ENCODE peak calls at places on chromosomes 2 and 18, in eight cellular contexts. D, T, X, L, W, O, S and Q are unnamed samples.

GRCh38 chr18:41617592-41617991 is 337.4 kb upstream of the PIK3C3 start:
- DNase-seq in D (no peak), T (no peak), X (no peak), L (no peak), W (no peak), O (no peak), S (peak), Q (no peak)

GRCh38 chr2:68556384-68556783 is 87.0 kb upstream of the PROKR1 start:
- DNase-seq in D (no peak), T (no peak), X (no peak), L (no peak), W (no peak), O (no peak), S (no peak), Q (no peak)

GRCh38 chr2:123993728-123994323 is 31.3 kb upstream of the CNTNAP5 start:
- DNase-seq in D (no peak), T (no peak), X (no peak), L (peak), W (no peak), O (peak), S (peak), Q (peak)

GRCh38 chr2:239919779-239920545 is 105.2 kb downstream of the NDUFA10 start:
- DNase-seq in D (no peak), T (no peak), X (no peak), L (no peak), W (no peak), O (no peak), S (no peak), Q (no peak)

GRCh38 chr2:66488946-66489345 is 54.0 kb downstream of the MEIS1 start:
- DNase-seq in D (no peak), T (no peak), X (no peak), L (peak), W (no peak), O (peak), S (no peak), Q (no peak)

GRCh38 chr2:392921-393270 is 105.0 kb upstream of the ALKAL2 start:
- DNase-seq in D (no peak), T (no peak), X (no peak), L (no peak), W (no peak), O (no peak), S (no peak), Q (no peak)

GRCh38 chr2:40242315-40242714 is 209.6 kb downstream of the SLC8A1 start:
- DNase-seq in D (peak), T (no peak), X (no peak), L (no peak), W (no peak), O (peak), S (peak), Q (no peak)

GRCh38 chr2:18290386-18290785 is 270.1 kb downstream of the RDH14 start:
- DNase-seq in D (no peak), T (no peak), X (no peak), L (no peak), W (no peak), O (no peak), S (no peak), Q (no peak)

GRCh38 chr2:147416099-147416498 is 428.7 kb upstream of the ACVR2A start:
- DNase-seq in D (no peak), T (no peak), X (no peak), L (no peak), W (no peak), O (no peak), S (no peak), Q (no peak)

GRCh38 chr2:39228413-39229209 is 15.2 kb downstream of the CDKL4 start:
- DNase-seq in D (no peak), T (no peak), X (no peak), L (no peak), W (no peak), O (no peak), S (no peak), Q (no peak)

GRCh38 chr2:61988462-61989366 is 83.2 kb downstream of the COMMD1 start:
- DNase-seq in D (no peak), T (peak), X (no peak), L (no peak), W (no peak), O (no peak), S (no peak), Q (no peak)

GRCh38 chr2:141554810-141555209 is 576.0 kb downstream of the LRP1B start:
- DNase-seq in D (no peak), T (no peak), X (no peak), L (peak), W (no peak), O (peak), S (peak), Q (no peak)

GRCh38 chr2:159903404-159904126 is 105.6 kb upstream of the CD302 start:
- DNase-seq in D (no peak), T (peak), X (no peak), L (no peak), W (peak), O (no peak), S (no peak), Q (no peak)

GRCh38 chr2:233414273-233414654 is 60.0 kb downstream of the DGKD start:
- DNase-seq in D (no peak), T (no peak), X (no peak), L (no peak), W (no peak), O (no peak), S (no peak), Q (no peak)

GRCh38 chr2:38599706-38600105 is 3.0 kb downstream of the HNRNPLL start:
- DNase-seq in D (no peak), T (no peak), X (no peak), L (no peak), W (no peak), O (no peak), S (no peak), Q (no peak)

GRCh38 chr2:233929352-233929843 is 12.2 kb downstream of the TRPM8 start:
- DNase-seq in D (no peak), T (no peak), X (no peak), L (no peak), W (no peak), O (peak), S (no peak), Q (no peak)

GRCh38 chr2:104853926-104854506 is at the start of gene POU3F3:
- DNase-seq in D (peak), T (peak), X (peak), L (peak), W (peak), O (peak), S (peak), Q (peak)

GRCh38 chr2:239689410-239689809 is 288.6 kb upstream of the HDAC4 start:
- DNase-seq in D (no peak), T (peak), X (no peak), L (no peak), W (no peak), O (no peak), S (no peak), Q (peak)

GRCh38 chr18:73646772-73647171 is 500.9 kb downstream of the FBXO15 start:
- DNase-seq in D (no peak), T (no peak), X (no peak), L (no peak), W (no peak), O (no peak), S (no peak), Q (no peak)

GRCh38 chr2:36680012-36680411 is 16.5 kb upstream of the VIT start:
- DNase-seq in D (no peak), T (no peak), X (no peak), L (no peak), W (no peak), O (no peak), S (no peak), Q (no peak)

GRCh38 chr18:58195278-58195721 is 151.3 kb downstream of the NEDD4L start:
- DNase-seq in D (peak), T (peak), X (peak), L (peak), W (no peak), O (peak), S (peak), Q (peak)

GRCh38 chr2:166361351-166362153 is 14.2 kb downstream of the SCN9A start:
- DNase-seq in D (no peak), T (no peak), X (no peak), L (no peak), W (no peak), O (peak), S (peak), Q (no peak)